ENCODE peak calls at places on chromosomes 11 and 22, in four cellular contexts. One of them, this sample, is unnamed. For H3K9me3, the result is how much of the 10 kb centered on the place peaks cover.

GRCh38 chr11:76234704-76235232 is 28.5 kb upstream of the WNT11 start:
- DNase-seq in mesenchymal stem cell: peak
- DNase-seq in trophoblast cell: no peak
- DNase-seq in neuronal stem cell: no peak
- DNase-seq in this sample: no peak

GRCh38 chr11:61834278-61835004 is 6.3 kb downstream of the FADS2 start:
- DNase-seq in mesenchymal stem cell: peak
- DNase-seq in trophoblast cell: no peak
- DNase-seq in neuronal stem cell: no peak
- DNase-seq in this sample: peak

GRCh38 chr11:3127706-3128355 is 37.3 kb downstream of the OSBPL5 start:
- DNase-seq in mesenchymal stem cell: no peak
- DNase-seq in trophoblast cell: no peak
- DNase-seq in neuronal stem cell: no peak
- DNase-seq in this sample: no peak

GRCh38 chr11:12765428-12765827 is 91.2 kb downstream of the TEAD1 start:
- DNase-seq in mesenchymal stem cell: peak
- DNase-seq in trophoblast cell: no peak
- DNase-seq in neuronal stem cell: no peak
- DNase-seq in this sample: no peak

GRCh38 chr22:39743955-39744752 is 149.4 kb downstream of the ENTHD1 start:
- DNase-seq in mesenchymal stem cell: no peak
- DNase-seq in trophoblast cell: no peak
- DNase-seq in neuronal stem cell: no peak
- DNase-seq in this sample: no peak

GRCh38 chr22:27179161-27179560 is 521.8 kb downstream of the MIAT start:
- DNase-seq in mesenchymal stem cell: no peak
- DNase-seq in trophoblast cell: no peak
- DNase-seq in neuronal stem cell: no peak
- DNase-seq in this sample: no peak

GRCh38 chr22:29587938-29588699 is 7.2 kb upstream of the NIPSNAP1 start:
- DNase-seq in mesenchymal stem cell: peak
- DNase-seq in trophoblast cell: peak
- DNase-seq in neuronal stem cell: no peak
- DNase-seq in this sample: no peak

GRCh38 chr22:38973289-38974169 is 8.6 kb upstream of the APOBEC3B start:
- DNase-seq in mesenchymal stem cell: peak
- DNase-seq in trophoblast cell: peak
- DNase-seq in neuronal stem cell: peak
- DNase-seq in this sample: peak

GRCh38 chr11:8363924-8364323 is 100.2 kb upstream of the LMO1 start:
- DNase-seq in mesenchymal stem cell: no peak
- DNase-seq in trophoblast cell: no peak
- DNase-seq in neuronal stem cell: no peak
- DNase-seq in this sample: no peak

GRCh38 chr11:46427364-46427763 is 35.8 kb upstream of the CHRM4 start:
- DNase-seq in mesenchymal stem cell: no peak
- DNase-seq in trophoblast cell: no peak
- DNase-seq in neuronal stem cell: no peak
- DNase-seq in this sample: peak

GRCh38 chr11:26698224-26698623 is 23.6 kb downstream of the SLC5A12 start:
- DNase-seq in mesenchymal stem cell: no peak
- DNase-seq in trophoblast cell: no peak
- DNase-seq in neuronal stem cell: no peak
- DNase-seq in this sample: no peak

GRCh38 chr11:88231894-88232482 is 56.7 kb upstream of the RAB38 start:
- DNase-seq in mesenchymal stem cell: peak
- DNase-seq in trophoblast cell: no peak
- DNase-seq in neuronal stem cell: peak
- DNase-seq in this sample: no peak
- H2BK120ac ChIP-seq in mesenchymal stem cell: no peak
- H2BK120ac ChIP-seq in trophoblast cell: no peak
- H2BK120ac ChIP-seq in neuronal stem cell: no peak
- H2BK120ac ChIP-seq in this sample: no peak

DNA sequence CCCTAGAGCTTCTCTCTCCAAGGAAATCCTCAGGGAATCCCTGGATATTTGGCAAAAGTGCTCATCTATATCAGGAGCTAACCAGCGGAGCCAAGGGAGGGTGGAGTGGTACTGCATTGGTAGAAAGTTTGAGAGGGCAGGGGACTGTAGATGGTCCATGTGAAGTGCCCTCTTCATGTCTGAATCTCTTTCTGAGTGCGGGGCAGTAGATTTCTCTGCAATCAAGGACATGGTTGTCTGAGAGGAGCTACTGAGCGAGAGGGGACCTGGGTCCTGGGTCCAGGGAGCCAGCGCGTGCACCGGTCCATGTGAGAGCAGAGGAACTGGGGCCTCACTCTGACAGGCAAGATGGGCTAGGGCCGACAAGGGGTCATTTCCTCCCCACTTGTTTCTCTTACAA is 716 bp downstream of the DIXDC1 start:
- DNase-seq in mesenchymal stem cell: peak
- DNase-seq in trophoblast cell: no peak
- DNase-seq in neuronal stem cell: no peak
- DNase-seq in this sample: no peak
- H3K9ac ChIP-seq in mesenchymal stem cell: peak
- H3K9ac ChIP-seq in trophoblast cell: no peak
- H3K9ac ChIP-seq in neuronal stem cell: no peak
- H3K9ac ChIP-seq in this sample: peak

GRCh38 chr22:49381595-49382450 is 445.9 kb downstream of the BRD1 start:
- DNase-seq in mesenchymal stem cell: no peak
- DNase-seq in trophoblast cell: no peak
- DNase-seq in neuronal stem cell: no peak
- DNase-seq in this sample: no peak

GRCh38 chr22:49380095-49380827 is 447.4 kb downstream of the BRD1 start:
- DNase-seq in mesenchymal stem cell: no peak
- DNase-seq in trophoblast cell: no peak
- DNase-seq in neuronal stem cell: no peak
- DNase-seq in this sample: no peak

GRCh38 chr22:49377306-49377705 is 450.4 kb downstream of the BRD1 start:
- DNase-seq in mesenchymal stem cell: no peak
- DNase-seq in trophoblast cell: no peak
- DNase-seq in neuronal stem cell: no peak
- DNase-seq in this sample: no peak

GRCh38 chr22:49382451-49382735 is 445.3 kb downstream of the BRD1 start:
- DNase-seq in mesenchymal stem cell: no peak
- DNase-seq in trophoblast cell: no peak
- DNase-seq in neuronal stem cell: no peak
- DNase-seq in this sample: peak

GRCh38 chr22:49380828-49381114 is 446.9 kb downstream of the BRD1 start:
- DNase-seq in mesenchymal stem cell: no peak
- DNase-seq in trophoblast cell: no peak
- DNase-seq in neuronal stem cell: no peak
- DNase-seq in this sample: no peak
- H3K9me3 ChIP-seq in mesenchymal stem cell: under half
- H3K9me3 ChIP-seq in trophoblast cell: under half
- H3K9me3 ChIP-seq in neuronal stem cell: under half
- H3K9me3 ChIP-seq in this sample: under half

GRCh38 chr11:86070435-86071056 is 1.7 kb upstream of the PICALM start:
- DNase-seq in mesenchymal stem cell: no peak
- DNase-seq in trophoblast cell: no peak
- DNase-seq in neuronal stem cell: no peak
- DNase-seq in this sample: no peak
- H2BK120ac ChIP-seq in mesenchymal stem cell: no peak
- H2BK120ac ChIP-seq in trophoblast cell: peak
- H2BK120ac ChIP-seq in neuronal stem cell: no peak
- H2BK120ac ChIP-seq in this sample: peak

DNA sequence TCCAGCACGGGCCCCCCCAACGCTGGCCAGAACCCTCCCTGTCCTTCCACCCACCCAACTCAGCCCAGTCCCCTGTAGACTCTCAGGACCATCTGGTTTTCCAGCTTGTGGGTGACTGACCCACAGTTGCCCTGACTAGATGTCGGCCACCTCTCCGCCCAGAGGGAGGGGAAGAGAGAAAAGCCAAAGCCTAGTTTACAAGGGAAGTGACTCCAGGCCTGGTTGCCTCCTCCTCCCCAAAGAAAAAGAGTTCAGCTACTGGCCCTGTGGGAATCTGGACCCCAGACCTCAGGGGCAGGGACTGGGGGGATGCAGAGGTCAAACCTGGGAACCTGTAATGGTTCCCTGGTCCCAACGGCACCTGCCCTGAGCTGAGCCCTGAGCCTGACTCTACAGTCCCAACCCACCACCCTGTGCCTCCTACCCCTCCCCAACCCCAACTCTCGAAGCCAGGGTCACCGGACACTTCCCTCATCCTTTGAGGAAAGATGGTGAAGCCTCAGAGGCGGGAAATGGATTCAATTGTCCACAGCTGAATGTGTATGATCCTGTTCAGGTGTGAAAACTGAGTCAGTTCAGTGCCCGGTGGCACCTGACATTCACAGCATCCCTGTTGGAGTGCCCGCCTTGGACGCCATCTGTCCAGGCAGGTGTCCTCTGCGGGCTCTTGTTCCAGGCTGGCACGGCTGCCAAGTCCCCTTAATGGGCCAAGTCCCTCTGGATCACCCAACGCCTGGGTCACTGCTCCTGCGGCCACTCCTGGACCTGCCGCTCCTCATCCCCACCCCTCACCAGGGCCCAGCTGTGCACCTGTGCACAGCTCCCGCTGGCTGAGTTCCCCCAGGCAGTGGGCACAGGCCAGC is 21.0 kb upstream of the WNT7B start:
- DNase-seq in mesenchymal stem cell: no peak
- DNase-seq in trophoblast cell: no peak
- DNase-seq in neuronal stem cell: no peak
- DNase-seq in this sample: no peak
- H3K9ac ChIP-seq in mesenchymal stem cell: peak
- H3K9ac ChIP-seq in trophoblast cell: no peak
- H3K9ac ChIP-seq in neuronal stem cell: no peak
- H3K9ac ChIP-seq in this sample: no peak

GRCh38 chr11:50072226-50073112 is 39.8 kb downstream of the OR4C45 start:
- DNase-seq in mesenchymal stem cell: no peak
- DNase-seq in trophoblast cell: no peak
- DNase-seq in neuronal stem cell: no peak
- DNase-seq in this sample: no peak

GRCh38 chr11:50073113-50074105 is 40.7 kb downstream of the OR4C45 start:
- DNase-seq in mesenchymal stem cell: no peak
- DNase-seq in trophoblast cell: no peak
- DNase-seq in neuronal stem cell: no peak
- DNase-seq in this sample: no peak

GRCh38 chr11:50071584-50072225 is 39.0 kb downstream of the OR4C45 start:
- DNase-seq in mesenchymal stem cell: no peak
- DNase-seq in trophoblast cell: no peak
- DNase-seq in neuronal stem cell: no peak
- DNase-seq in this sample: no peak

GRCh38 chr11:50074161-50074560 is 41.5 kb downstream of the OR4C45 start:
- DNase-seq in mesenchymal stem cell: no peak
- DNase-seq in trophoblast cell: no peak
- DNase-seq in neuronal stem cell: no peak
- DNase-seq in this sample: no peak

DNA sequence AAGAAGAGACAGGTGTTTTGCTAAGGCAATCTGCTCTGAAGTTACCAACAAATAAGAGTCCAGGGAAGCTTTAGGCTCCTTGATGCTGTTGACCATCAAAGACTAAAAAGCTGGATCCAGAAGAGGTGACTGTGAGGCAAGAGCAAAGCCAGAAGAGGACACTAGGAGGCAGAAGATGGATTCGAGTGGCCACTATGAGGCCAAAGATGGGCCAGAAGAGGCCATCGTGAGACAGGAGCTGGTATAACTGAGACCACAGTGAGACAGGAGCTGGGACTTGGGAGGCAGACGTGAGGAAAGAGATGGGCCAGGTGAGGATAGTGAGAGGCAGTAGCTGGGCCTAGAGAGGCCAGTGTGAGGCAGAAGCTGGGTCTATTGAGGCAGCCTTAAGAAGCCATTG is 37.7 kb downstream of the OR4C45 start:
- DNase-seq in mesenchymal stem cell: no peak
- DNase-seq in trophoblast cell: no peak
- DNase-seq in neuronal stem cell: no peak
- DNase-seq in this sample: no peak
- H3K9me3 ChIP-seq in mesenchymal stem cell: under half
- H3K9me3 ChIP-seq in trophoblast cell: half or more
- H3K9me3 ChIP-seq in neuronal stem cell: under half
- H3K9me3 ChIP-seq in this sample: half or more

GRCh38 chr11:45146072-45147016 is at the start of gene PRDM11:
- DNase-seq in mesenchymal stem cell: peak
- DNase-seq in trophoblast cell: peak
- DNase-seq in neuronal stem cell: peak
- DNase-seq in this sample: peak
- H2BK120ac ChIP-seq in mesenchymal stem cell: peak
- H2BK120ac ChIP-seq in trophoblast cell: peak
- H2BK120ac ChIP-seq in neuronal stem cell: no peak
- H2BK120ac ChIP-seq in this sample: no peak

GRCh38 chr11:58524232-58525036 is 16.5 kb upstream of the OR5B21 start:
- DNase-seq in mesenchymal stem cell: peak
- DNase-seq in trophoblast cell: peak
- DNase-seq in neuronal stem cell: peak
- DNase-seq in this sample: peak
- H3K9ac ChIP-seq in mesenchymal stem cell: peak
- H3K9ac ChIP-seq in trophoblast cell: no peak
- H3K9ac ChIP-seq in neuronal stem cell: no peak
- H3K9ac ChIP-seq in this sample: no peak

GRCh38 chr22:45686004-45686403 is 14.4 kb downstream of the ATXN10 start:
- DNase-seq in mesenchymal stem cell: peak
- DNase-seq in trophoblast cell: no peak
- DNase-seq in neuronal stem cell: no peak
- DNase-seq in this sample: no peak

GRCh38 chr22:45684752-45685359 is 13.2 kb downstream of the ATXN10 start:
- DNase-seq in mesenchymal stem cell: no peak
- DNase-seq in trophoblast cell: no peak
- DNase-seq in neuronal stem cell: no peak
- DNase-seq in this sample: no peak

GRCh38 chr22:45683248-45683647 is 11.6 kb downstream of the ATXN10 start:
- DNase-seq in mesenchymal stem cell: no peak
- DNase-seq in trophoblast cell: no peak
- DNase-seq in neuronal stem cell: no peak
- DNase-seq in this sample: no peak

GRCh38 chr22:45683680-45684079 is 12.0 kb downstream of the ATXN10 start:
- DNase-seq in mesenchymal stem cell: no peak
- DNase-seq in trophoblast cell: no peak
- DNase-seq in neuronal stem cell: no peak
- DNase-seq in this sample: no peak

GRCh38 chr22:45684169-45684568 is 12.5 kb downstream of the ATXN10 start:
- DNase-seq in mesenchymal stem cell: no peak
- DNase-seq in trophoblast cell: no peak
- DNase-seq in neuronal stem cell: no peak
- DNase-seq in this sample: no peak
- H3K9me3 ChIP-seq in mesenchymal stem cell: under half
- H3K9me3 ChIP-seq in trophoblast cell: under half
- H3K9me3 ChIP-seq in neuronal stem cell: under half
- H3K9me3 ChIP-seq in this sample: under half

This sample was measured in H9.